ENCODE peak calls at places on chromosomes 7 and 10, in seven cellular contexts. Q is heart right ventricle, R is cardiac muscle cell, K is H7, T is WERI-Rb-1, M is MM.1S, X is psoas muscle. H is an unnamed sample.

GRCh38 chr10:105017116-105017515 is 376.0 kb downstream of the SORCS3 start:
- DNase-seq in Q (no peak), R (no peak), K (no peak), T (no peak), M (no peak), X (no peak), H (no peak)

GRCh38 chr10:119541046-119541445 is 1.5 kb downstream of the RGS10 start:
- DNase-seq in Q (no peak), R (no peak), K (no peak), T (no peak), M (no peak), X (no peak), H (no peak)

GRCh38 chr7:137619181-137619580 is 227.6 kb downstream of the DGKI start:
- DNase-seq in Q (no peak), R (no peak), K (no peak), T (no peak), M (no peak), X (no peak), H (no peak)

GRCh38 chr10:90319188-90319914 is 538.5 kb downstream of the HTR7 start:
- DNase-seq in Q (no peak), R (peak; percentile 81), K (peak; percentile 49), T (no peak), M (no peak), X (no peak), H (no peak)

GRCh38 chr10:2980116-2980515 is 87.2 kb upstream of the PFKP start:
- DNase-seq in Q (no peak), R (no peak), K (no peak), T (no peak), M (no peak), X (no peak), H (no peak)

GRCh38 chr10:133268532-133268931 is 8.1 kb downstream of the ADAM8 start:
- DNase-seq in Q (no peak), R (no peak), K (no peak), T (no peak), M (no peak), X (no peak), H (no peak)

GRCh38 chr10:62980697-62981495 is 152.2 kb upstream of the NRBF2 start:
- DNase-seq in Q (no peak), R (no peak), K (peak; percentile 16), T (no peak), M (no peak), X (no peak), H (no peak)

GRCh38 chr7:91436655-91437054 is 172.4 kb downstream of the FZD1 start:
- DNase-seq in Q (no peak), R (no peak), K (no peak), T (peak; percentile 86), M (no peak), X (no peak), H (no peak)

GRCh38 chr7:70306173-70306572 is 707.9 kb downstream of the AUTS2 start:
- DNase-seq in Q (no peak), R (no peak), K (no peak), T (no peak), M (no peak), X (no peak), H (no peak)

GRCh38 chr7:94412762-94413322 is 18.1 kb downstream of the COL1A2 start:
- DNase-seq in Q (no peak), R (peak; percentile 73), K (no peak), T (no peak), M (no peak), X (no peak), H (no peak)

GRCh38 chr10:92848037-92848440 is 281 bp upstream of the EXOC6 start:
- DNase-seq in Q (no peak), R (no peak), K (peak; percentile 93), T (no peak), M (no peak), X (no peak), H (no peak)

GRCh38 chr7:22348379-22348778 is 8.6 kb downstream of the RAPGEF5 start:
- DNase-seq in Q (no peak), R (no peak), K (no peak), T (no peak), M (no peak), X (no peak), H (no peak)

GRCh38 chr7:121960678-121961461 is 87.9 kb downstream of the PTPRZ1 start:
- DNase-seq in Q (no peak), R (peak; percentile 54), K (no peak), T (peak; percentile 16), M (no peak), X (no peak), H (no peak)

GRCh38 chr10:126012485-126012884 is 116.1 kb downstream of the FANK1 start:
- DNase-seq in Q (no peak), R (peak; percentile 19), K (no peak), T (no peak), M (no peak), X (no peak), H (no peak)

GRCh38 chr7:25989140-25989705 is 162.8 kb upstream of the NFE2L3 start:
- DNase-seq in Q (no peak), R (no peak), K (no peak), T (no peak), M (no peak), X (no peak), H (peak; percentile 44)

GRCh38 chr7:122682805-122683204 is 16.1 kb downstream of the RNF133 start:
- DNase-seq in Q (no peak), R (no peak), K (no peak), T (no peak), M (no peak), X (no peak), H (no peak)

GRCh38 chr7:99375070-99375807 is 709 bp downstream of the ARPC1B start:
- DNase-seq in Q (peak; percentile 87), R (peak; percentile 79), K (peak; percentile 95), T (peak; percentile 67), M (peak; percentile 75), X (peak; percentile 84), H (peak; percentile 80)

GRCh38 chr10:24114561-24114960 is 94.4 kb upstream of the KIAA1217 start:
- DNase-seq in Q (no peak), R (peak; percentile 1), K (no peak), T (peak; percentile 42), M (no peak), X (no peak), H (no peak)

GRCh38 chr10:32054087-32054486 is 2.1 kb downstream of the KIF5B start:
- DNase-seq in Q (no peak), R (peak; percentile 72), K (no peak), T (no peak), M (peak; percentile 18), X (no peak), H (no peak)

GRCh38 chr10:68700193-68700592 is 20.8 kb upstream of the CCAR1 start:
- DNase-seq in Q (no peak), R (no peak), K (no peak), T (no peak), M (no peak), X (no peak), H (no peak)

GRCh38 chr10:86687750-86688149 is 19.4 kb downstream of the LDB3 start:
- DNase-seq in Q (no peak), R (peak; percentile 72), K (no peak), T (no peak), M (no peak), X (no peak), H (no peak)

GRCh38 chr7:66007232-66007631 is 25.2 kb upstream of the GUSB start:
- DNase-seq in Q (no peak), R (no peak), K (no peak), T (no peak), M (no peak), X (no peak), H (no peak)
- H3K27me3 ChIP-seq in Q (no peaks in the 10 kb centered on the region), R (no peaks in the 10 kb centered on the region), K (no peaks in the 10 kb centered on the region), T (no peaks in the 10 kb centered on the region), M (no peaks in the 10 kb centered on the region), X (no peaks in the 10 kb centered on the region), H (no peaks in the 10 kb centered on the region)

DNA sequence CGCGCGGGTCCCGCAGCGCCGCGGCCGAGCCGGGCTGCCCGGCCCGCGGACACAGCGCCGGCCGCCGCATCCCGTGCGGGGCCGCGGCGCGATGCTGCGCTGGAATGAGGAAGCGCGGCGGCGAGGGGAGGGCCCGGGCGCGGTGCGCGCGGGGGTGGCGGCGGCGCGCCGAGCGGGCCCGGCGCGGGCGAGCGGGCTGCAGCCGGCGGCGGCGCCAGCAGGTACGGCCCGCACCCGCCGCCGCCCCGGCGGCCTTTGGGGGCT is 690 bp upstream of the IKZF1 start:
- DNase-seq in Q (no peak), R (no peak), K (peak; percentile 80), T (no peak), M (no peak), X (no peak), H (no peak)
- H3K27me3 ChIP-seq in Q (peaks cover 65% of the 10 kb centered on the region), R (peaks cover 56% of the 10 kb centered on the region), K (peaks cover 49% of the 10 kb centered on the region), T (no peaks in the 10 kb centered on the region), M (no peaks in the 10 kb centered on the region), X (peaks cover 69% of the 10 kb centered on the region), H (peaks cover 33% of the 10 kb centered on the region)

DNA sequence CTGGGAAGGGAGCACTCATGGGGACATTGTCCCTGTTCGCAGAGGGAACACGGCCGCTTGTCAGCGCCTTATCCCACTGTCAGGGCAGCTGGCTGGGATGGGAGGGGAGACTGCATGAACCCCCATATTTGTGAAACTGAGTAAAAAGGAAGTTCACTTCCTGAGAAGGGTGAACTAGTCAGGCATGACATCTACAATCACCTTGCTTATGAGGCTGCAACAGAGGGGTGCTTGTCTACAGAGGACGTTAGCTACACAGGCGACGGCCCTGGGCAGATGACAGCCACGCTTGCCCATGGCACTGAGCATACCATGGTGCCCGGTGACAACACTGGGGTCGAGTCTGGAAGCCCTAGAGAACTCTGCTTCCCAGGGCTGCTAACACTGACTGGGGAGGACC is 46.0 kb upstream of the KDM7A start:
- DNase-seq in Q (no peak), R (no peak), K (peak; percentile 5), T (no peak), M (no peak), X (no peak), H (no peak)
- H3K27me3 ChIP-seq in Q (no peaks in the 10 kb centered on the region), R (no peaks in the 10 kb centered on the region), K (no peaks in the 10 kb centered on the region), T (no peaks in the 10 kb centered on the region), M (peaks cover 7% of the 10 kb centered on the region), X (peaks cover 7% of the 10 kb centered on the region), H (no peaks in the 10 kb centered on the region)

GRCh38 chr7:139422126-139422525 is 61.3 kb downstream of the KLRG2 start:
- DNase-seq in Q (no peak), R (no peak), K (no peak), T (no peak), M (no peak), X (no peak), H (no peak)

GRCh38 chr7:139421123-139421522 is 61.4 kb downstream of the LUC7L2 start:
- DNase-seq in Q (no peak), R (no peak), K (no peak), T (no peak), M (no peak), X (no peak), H (no peak)

GRCh38 chr7:139423091-139423490 is 60.4 kb downstream of the KLRG2 start:
- DNase-seq in Q (no peak), R (peak; percentile 10), K (no peak), T (no peak), M (no peak), X (no peak), H (no peak)

GRCh38 chr7:139416405-139416804 is 56.7 kb downstream of the LUC7L2 start:
- DNase-seq in Q (no peak), R (no peak), K (no peak), T (no peak), M (no peak), X (no peak), H (no peak)

DNA sequence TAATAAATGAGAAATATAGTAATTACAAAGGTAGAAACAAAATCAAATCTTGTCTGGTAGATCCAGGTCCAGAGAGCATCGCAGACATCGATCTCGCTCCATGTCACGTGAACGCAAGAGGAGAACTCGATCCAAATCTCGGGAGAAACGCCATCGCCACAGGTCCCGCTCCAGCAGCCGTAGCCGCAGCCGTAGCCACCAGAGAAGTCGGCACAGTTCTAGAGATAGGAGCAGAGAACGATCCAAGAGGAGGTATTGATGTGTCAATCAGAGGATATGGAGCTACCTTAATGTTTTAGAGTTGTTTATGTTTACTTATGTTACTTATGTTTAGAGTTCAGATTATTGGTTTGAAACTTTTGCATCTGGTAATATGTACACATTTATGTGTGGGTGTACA is 57.8 kb downstream of the LUC7L2 start:
- DNase-seq in Q (no peak), R (no peak), K (no peak), T (no peak), M (no peak), X (no peak), H (no peak)
- H3K27me3 ChIP-seq in Q (no peaks in the 10 kb centered on the region), R (no peaks in the 10 kb centered on the region), K (no peaks in the 10 kb centered on the region), T (no peaks in the 10 kb centered on the region), M (no peaks in the 10 kb centered on the region), X (no peaks in the 10 kb centered on the region), H (no peaks in the 10 kb centered on the region)

H was measured in stomach.